ENCODE peak calls at places on chromosomes 3 and 15, in nine cellular contexts. T is activated CD4-positive, alpha-beta T cell treated with anti-CD3 and anti-CD28 coated beads for 4 hours; E is T-helper 9 cell; P is mesothelial cell of epicardium; L is dorsolateral prefrontal cortex; J is DMS 273 treated with DMSO at 0.1 percent for 48 hours; U is HEK293T; R is cardiac fibroblast; H is NCI-H2171. B is an unnamed sample.

GRCh38 chr15:83973816-83974215 is 261.8 kb upstream of the GOLGA6L4 start:
- DNase-seq in T (no peak), E (no peak), P (no peak), L (no peak), J (no peak), U (peak; percentile 56), R (peak; percentile 17), H (no peak), B (no peak)

GRCh38 chr3:87218560-87218959 is 8.5 kb upstream of the CHMP2B start:
- DNase-seq in T (no peak), E (no peak), P (no peak), L (no peak), J (no peak), U (no peak), R (no peak), H (no peak), B (no peak)

GRCh38 chr3:75296858-75297257 is 367.3 kb upstream of the FRG2C start:
- DNase-seq in T (no peak), E (no peak), P (no peak), L (no peak), J (no peak), U (no peak), R (no peak), H (no peak), B (no peak)

GRCh38 chr3:35744419-35744818 is 105.1 kb downstream of the ARPP21 start:
- DNase-seq in T (no peak), E (no peak), P (no peak), L (no peak), J (no peak), U (no peak), R (no peak), H (no peak), B (no peak)

GRCh38 chr15:49895337-49896223 is 223.5 kb downstream of the ATP8B4 start:
- DNase-seq in T (no peak), E (no peak), P (no peak), L (no peak), J (no peak), U (no peak), R (peak; percentile 83), H (no peak), B (no peak)

GRCh38 chr15:94282269-94283250 is 51.2 kb downstream of the MCTP2 start:
- DNase-seq in T (no peak), E (no peak), P (no peak), L (no peak), J (no peak), U (no peak), R (no peak), H (no peak), B (no peak)

GRCh38 chr15:80588801-80589200 is 106.3 kb upstream of the ABHD17C start:
- DNase-seq in T (no peak), E (no peak), P (no peak), L (no peak), J (no peak), U (no peak), R (peak; percentile 97), H (no peak), B (no peak)

GRCh38 chr3:194782767-194783404 is 97.2 kb downstream of the FAM43A start:
- DNase-seq in T (no peak), E (no peak), P (no peak), L (no peak), J (no peak), U (no peak), R (peak; percentile 31), H (no peak), B (no peak)

GRCh38 chr3:13014755-13015285 is 58.4 kb downstream of the IQSEC1 start:
- DNase-seq in T (no peak), E (no peak), P (no peak), L (no peak), J (no peak), U (no peak), R (no peak), H (no peak), B (no peak)

GRCh38 chr15:70569139-70569717 is 194.1 kb downstream of the UACA start:
- DNase-seq in T (no peak), E (no peak), P (no peak), L (no peak), J (no peak), U (no peak), R (peak; percentile 83), H (no peak), B (no peak)

GRCh38 chr3:159669024-159669476 is 319.6 kb upstream of the IL12A start:
- DNase-seq in T (no peak), E (no peak), P (no peak), L (no peak), J (no peak), U (no peak), R (peak; percentile 69), H (no peak), B (no peak)

GRCh38 chr3:153246805-153247204 is 84.8 kb downstream of the RAP2B start:
- DNase-seq in T (no peak), E (no peak), P (no peak), L (no peak), J (no peak), U (no peak), R (peak; percentile 60), H (no peak), B (no peak)

GRCh38 chr3:159635047-159635641 is 353.5 kb upstream of the IL12A start:
- DNase-seq in T (no peak), E (no peak), P (no peak), L (no peak), J (no peak), U (no peak), R (no peak), H (no peak), B (no peak)

GRCh38 chr3:60101628-60102027 is 1051.8 kb upstream of the CFAP20DC start:
- DNase-seq in T (no peak), E (no peak), P (no peak), L (no peak), J (no peak), U (no peak), R (peak; percentile 52), H (no peak), B (no peak)

GRCh38 chr15:44034933-44035624 is 160.0 kb downstream of the FRMD5 start:
- DNase-seq in T (no peak), E (no peak), P (no peak), L (no peak), J (no peak), U (no peak), R (peak; percentile 87), H (no peak), B (no peak)

GRCh38 chr3:108940568-108941285 is 13.0 kb downstream of the GUCA1C start:
- DNase-seq in T (no peak), E (no peak), P (no peak), L (no peak), J (no peak), U (no peak), R (no peak), H (no peak), B (no peak)

GRCh38 chr3:171679011-171679492 is 131.2 kb downstream of the PLD1 start:
- DNase-seq in T (no peak), E (no peak), P (no peak), L (no peak), J (no peak), U (no peak), R (no peak), H (no peak), B (no peak)

GRCh38 chr3:184231671-184232070 is 2.3 kb downstream of the VWA5B2 start:
- DNase-seq in T (no peak), E (no peak), P (no peak), L (no peak), J (no peak), U (no peak), R (no peak), H (no peak), B (no peak)

GRCh38 chr3:126983653-126984390 is 907 bp downstream of the PLXNA1 start:
- DNase-seq in T (peak; percentile 44), E (peak; percentile 24), P (no peak), L (no peak), J (no peak), U (peak; percentile 38), R (peak; percentile 43), H (peak; percentile 19), B (peak; percentile 22)

B was measured in activated T-helper 1 cell treated with anti-CD3 and anti-CD28 coated beads, Interleukin-12 subunit alpha, Interleukin-12 subunit beta, Interleukin-2, Interleukin-4 antibody, amounts not matched to agents 30 ng/mL and 10 ng/mL and 1 ng/mL, durations not matched to agents 14 hours and 24 hours and 36 hours.